ENCODE peak calls at places on chromosomes 6 and 20, in four cellular contexts. One of them, this sample, is unnamed.

GRCh38 chr20:63626424-63627128 is at the start of gene GMEB2:
- DNase-seq in K562: peak
- DNase-seq in SK-N-SH: peak
- DNase-seq in H1: no peak
- DNase-seq in this sample: no peak

GRCh38 chr6:139349464-139350020 is 24.9 kb downstream of the CITED2 start:
- DNase-seq in SK-N-SH: no peak
- DNase-seq in H1: no peak
- DNase-seq in K562: no peak
- DNase-seq in this sample: no peak

GRCh38 chr6:163083141-163083540 is 331.4 kb upstream of the QKI start:
- DNase-seq in H1: no peak
- DNase-seq in SK-N-SH: no peak
- DNase-seq in K562: no peak
- DNase-seq in this sample: no peak

GRCh38 chr6:25927721-25928359 is 2.7 kb downstream of the SLC17A2 start:
- DNase-seq in SK-N-SH: no peak
- DNase-seq in K562: no peak
- DNase-seq in H1: no peak
- DNase-seq in this sample: no peak

GRCh38 chr6:13488015-13488895 is 855 bp upstream of the GFOD1 start:
- DNase-seq in H1: no peak
- DNase-seq in K562: no peak
- DNase-seq in SK-N-SH: peak
- DNase-seq in this sample: peak

GRCh38 chr6:41723178-41723935 is 12.1 kb downstream of the TFEB start:
- DNase-seq in K562: peak
- DNase-seq in H1: no peak
- DNase-seq in SK-N-SH: no peak
- DNase-seq in this sample: peak

GRCh38 chr6:44942201-44942600 is 385.9 kb upstream of the RUNX2 start:
- DNase-seq in SK-N-SH: no peak
- DNase-seq in H1: no peak
- DNase-seq in K562: no peak
- DNase-seq in this sample: no peak

GRCh38 chr20:16004108-16004854 is 569.0 kb downstream of the KIF16B start:
- DNase-seq in SK-N-SH: no peak
- DNase-seq in K562: peak
- DNase-seq in H1: no peak
- DNase-seq in this sample: no peak

GRCh38 chr6:112153926-112154621 is 66.7 kb downstream of the FAM229B start:
- DNase-seq in SK-N-SH: peak
- DNase-seq in K562: no peak
- DNase-seq in H1: no peak
- DNase-seq in this sample: no peak

GRCh38 chr6:81774542-81774941 is 22.1 kb upstream of the TENT5A start:
- DNase-seq in K562: no peak
- DNase-seq in SK-N-SH: no peak
- DNase-seq in H1: no peak
- DNase-seq in this sample: no peak

GRCh38 chr20:14826926-14827325 is 489.5 kb upstream of the FLRT3 start:
- DNase-seq in K562: no peak
- DNase-seq in SK-N-SH: no peak
- DNase-seq in H1: no peak
- DNase-seq in this sample: no peak

GRCh38 chr6:106114492-106114891 is 28.4 kb downstream of the PRDM1 start:
- DNase-seq in SK-N-SH: no peak
- DNase-seq in K562: no peak
- DNase-seq in H1: no peak
- DNase-seq in this sample: no peak

GRCh38 chr6:55794136-55794812 is 81.1 kb downstream of the BMP5 start:
- DNase-seq in SK-N-SH: no peak
- DNase-seq in K562: no peak
- DNase-seq in H1: no peak
- DNase-seq in this sample: no peak

GRCh38 chr6:44012078-44012493 is 115.2 kb downstream of the MRPL14 start:
- DNase-seq in H1: no peak
- DNase-seq in SK-N-SH: no peak
- DNase-seq in K562: peak
- DNase-seq in this sample: no peak

GRCh38 chr6:108966855-108967755 is 118.9 kb downstream of the ARMC2 start:
- DNase-seq in SK-N-SH: peak
- DNase-seq in K562: peak
- DNase-seq in H1: no peak
- DNase-seq in this sample: peak

GRCh38 chr20:47246061-47246460 is 110.4 kb downstream of the ZMYND8 start:
- DNase-seq in H1: no peak
- DNase-seq in K562: no peak
- DNase-seq in SK-N-SH: no peak
- DNase-seq in this sample: no peak

GRCh38 chr6:55327169-55327568 is at the start of gene GFRAL:
- DNase-seq in H1: no peak
- DNase-seq in SK-N-SH: no peak
- DNase-seq in K562: no peak
- DNase-seq in this sample: no peak

DNA sequence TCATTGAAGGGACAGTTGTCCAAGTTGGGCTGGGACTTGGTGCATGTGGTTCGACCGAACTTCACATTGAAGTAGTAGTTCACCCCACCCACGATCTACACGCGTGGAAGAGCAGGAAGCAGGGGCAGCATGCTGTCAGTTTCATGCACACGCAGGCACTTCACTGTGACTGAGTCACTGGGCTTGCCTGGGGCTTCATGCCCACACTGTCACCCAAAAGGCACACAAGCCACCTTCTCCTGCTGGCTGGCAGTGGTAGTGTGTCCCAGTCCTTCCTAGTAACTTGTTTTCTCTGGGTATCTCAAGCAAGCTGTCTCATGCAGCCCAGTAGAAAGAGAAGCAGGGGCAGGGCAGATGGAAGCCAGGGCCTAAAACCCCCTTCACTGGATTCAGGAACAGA is 2.0 kb downstream of the CST5 start:
- DNase-seq in K562: no peak
- DNase-seq in SK-N-SH: no peak
- DNase-seq in H1: no peak
- DNase-seq in this sample: no peak
- TF ChIP-seq CTCF in K562: no peak
- TF ChIP-seq CTCF in SK-N-SH: no peak
- TF ChIP-seq CTCF in H1: no peak
- TF ChIP-seq CTCF in this sample: no peak

GRCh38 chr6:134451529-134451928 is 133.6 kb upstream of the SGK1 start:
- DNase-seq in H1: no peak
- DNase-seq in SK-N-SH: no peak
- DNase-seq in K562: peak
- DNase-seq in this sample: peak
- TF ChIP-seq TEAD4 in H1: no peak
- TF ChIP-seq TEAD4 in SK-N-SH: no peak
- TF ChIP-seq TEAD4 in K562: no peak
- TF ChIP-seq TEAD4 in this sample: no peak

GRCh38 chr6:32843979-32844838 is at the start of gene PSMB8:
- DNase-seq in H1: peak
- DNase-seq in SK-N-SH: peak
- DNase-seq in K562: peak
- DNase-seq in this sample: peak

GRCh38 chr6:32847004-32847403 is 3.2 kb upstream of the PSMB8 start:
- DNase-seq in SK-N-SH: no peak
- DNase-seq in K562: no peak
- DNase-seq in H1: no peak
- DNase-seq in this sample: no peak

GRCh38 chr6:32844839-32845372 is 1.1 kb upstream of the PSMB8 start:
- DNase-seq in K562: no peak
- DNase-seq in SK-N-SH: no peak
- DNase-seq in H1: no peak
- DNase-seq in this sample: no peak

GRCh38 chr6:32843321-32843978 is 397 bp downstream of the PSMB8 start:
- DNase-seq in SK-N-SH: no peak
- DNase-seq in K562: no peak
- DNase-seq in H1: no peak
- DNase-seq in this sample: peak

GRCh38 chr6:32845381-32845884 is 1.6 kb upstream of the PSMB8 start:
- DNase-seq in K562: no peak
- DNase-seq in SK-N-SH: no peak
- DNase-seq in H1: no peak
- DNase-seq in this sample: no peak
- TF ChIP-seq CTCF in K562: no peak
- TF ChIP-seq CTCF in SK-N-SH: no peak
- TF ChIP-seq CTCF in H1: no peak
- TF ChIP-seq CTCF in this sample: no peak

DNA sequence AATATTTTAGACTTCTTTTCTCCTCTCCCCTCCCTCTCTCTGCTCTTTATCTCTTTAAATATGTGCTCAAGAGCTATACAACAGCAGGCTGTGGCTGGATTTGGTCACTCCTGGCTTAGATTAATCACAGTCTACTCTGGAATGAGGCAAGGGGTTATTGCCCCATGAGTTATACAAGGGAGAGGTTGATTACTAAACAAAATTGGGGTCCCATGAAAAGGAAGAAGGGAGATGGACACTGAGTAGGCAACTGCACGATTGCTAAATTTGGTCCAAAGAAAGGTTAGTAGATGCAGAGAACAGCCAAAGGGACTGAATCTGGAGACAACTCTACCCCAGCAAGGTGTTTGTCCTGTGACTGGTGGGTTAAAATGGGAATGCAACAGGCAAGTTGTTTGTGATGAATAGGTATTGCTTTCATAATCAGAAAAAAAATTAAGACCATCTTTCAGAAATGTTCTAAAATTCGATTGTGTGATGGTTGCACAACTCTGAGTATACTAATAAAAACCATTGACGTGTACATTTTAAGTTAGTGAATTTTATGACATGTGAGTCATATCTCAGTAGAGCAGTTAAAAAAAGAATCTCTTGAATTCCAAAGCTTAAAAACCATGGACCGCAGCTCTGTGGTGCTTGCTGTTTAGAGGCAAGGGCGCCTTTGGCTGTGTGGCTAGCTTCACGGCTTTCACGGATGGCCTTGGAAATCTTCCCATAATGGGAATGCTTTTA is 57.1 kb downstream of the KIZ start:
- DNase-seq in K562: no peak
- DNase-seq in SK-N-SH: no peak
- DNase-seq in H1: no peak
- DNase-seq in this sample: no peak
- TF ChIP-seq TEAD4 in K562: no peak
- TF ChIP-seq TEAD4 in SK-N-SH: no peak
- TF ChIP-seq TEAD4 in H1: no peak
- TF ChIP-seq TEAD4 in this sample: no peak

GRCh38 chr6:146545608-146546007 is 2.0 kb downstream of the RAB32 start:
- DNase-seq in K562: no peak
- DNase-seq in SK-N-SH: no peak
- DNase-seq in H1: no peak
- DNase-seq in this sample: no peak

GRCh38 chr6:146543940-146544661 is 468 bp downstream of the RAB32 start:
- DNase-seq in SK-N-SH: no peak
- DNase-seq in H1: no peak
- DNase-seq in K562: peak
- DNase-seq in this sample: peak

GRCh38 chr6:146542881-146543210 is 787 bp upstream of the RAB32 start:
- DNase-seq in SK-N-SH: no peak
- DNase-seq in K562: no peak
- DNase-seq in H1: no peak
- DNase-seq in this sample: no peak

GRCh38 chr6:146544783-146545182 is 1.1 kb downstream of the RAB32 start:
- DNase-seq in K562: no peak
- DNase-seq in H1: no peak
- DNase-seq in SK-N-SH: no peak
- DNase-seq in this sample: no peak

GRCh38 chr6:146543211-146543939 is at the start of gene RAB32:
- DNase-seq in SK-N-SH: peak
- DNase-seq in K562: peak
- DNase-seq in H1: peak
- DNase-seq in this sample: peak
- TF ChIP-seq CTCF in SK-N-SH: peak
- TF ChIP-seq CTCF in K562: peak
- TF ChIP-seq CTCF in H1: peak
- TF ChIP-seq CTCF in this sample: peak

GRCh38 chr6:104477569-104477968 is 382.1 kb downstream of the HACE1 start:
- DNase-seq in H1: no peak
- DNase-seq in K562: no peak
- DNase-seq in SK-N-SH: no peak
- DNase-seq in this sample: no peak

GRCh38 chr6:104472245-104472644 is 387.5 kb downstream of the HACE1 start:
- DNase-seq in SK-N-SH: no peak
- DNase-seq in H1: no peak
- DNase-seq in K562: no peak
- DNase-seq in this sample: no peak

GRCh38 chr6:104473021-104473429 is 386.7 kb downstream of the HACE1 start:
- DNase-seq in H1: peak
- DNase-seq in SK-N-SH: no peak
- DNase-seq in K562: no peak
- DNase-seq in this sample: peak
- TF ChIP-seq TEAD4 in H1: no peak
- TF ChIP-seq TEAD4 in SK-N-SH: no peak
- TF ChIP-seq TEAD4 in K562: no peak
- TF ChIP-seq TEAD4 in this sample: no peak

GRCh38 chr6:78867370-78868040 is at the start of gene IRAK1BP1:
- DNase-seq in K562: peak
- DNase-seq in H1: peak
- DNase-seq in SK-N-SH: peak
- DNase-seq in this sample: peak
- TF ChIP-seq CTCF in K562: no peak
- TF ChIP-seq CTCF in H1: no peak
- TF ChIP-seq CTCF in SK-N-SH: peak
- TF ChIP-seq CTCF in this sample: no peak

GRCh38 chr6:159487636-159488035 is 205.4 kb downstream of the SOD2 start:
- DNase-seq in SK-N-SH: no peak
- DNase-seq in K562: no peak
- DNase-seq in H1: no peak
- DNase-seq in this sample: no peak
- TF ChIP-seq TEAD4 in SK-N-SH: no peak
- TF ChIP-seq TEAD4 in K562: no peak
- TF ChIP-seq TEAD4 in H1: no peak
- TF ChIP-seq TEAD4 in this sample: no peak

GRCh38 chr6:150759500-150759899 is 106.0 kb upstream of the MTHFD1L start:
- DNase-seq in K562: no peak
- DNase-seq in SK-N-SH: no peak
- DNase-seq in H1: no peak
- DNase-seq in this sample: no peak
- TF ChIP-seq CTCF in K562: no peak
- TF ChIP-seq CTCF in SK-N-SH: no peak
- TF ChIP-seq CTCF in H1: no peak
- TF ChIP-seq CTCF in this sample: no peak